ENCODE peak calls at places on chromosomes 6 and 20, in nine cellular contexts. One of them, this sample, is unnamed.

GRCh38 chr6:80465513-80465912 is 359.0 kb downstream of the BCKDHB start:
- DNase-seq in fibroblast of lung: no peak
- DNase-seq in coronary artery: no peak
- DNase-seq in GM12878: no peak
- DNase-seq in trophoblast cell: no peak
- DNase-seq in WERI-Rb-1: no peak
- DNase-seq in right atrium auricular region: no peak
- DNase-seq in SJSA1: no peak
- DNase-seq in CD4-positive, CD25-positive, alpha-beta regulatory T cell: no peak
- DNase-seq in this sample: no peak

GRCh38 chr6:169837529-169838250 is 86.3 kb downstream of the ERMARD start:
- DNase-seq in trophoblast cell: no peak
- DNase-seq in fibroblast of lung: no peak
- DNase-seq in CD4-positive, CD25-positive, alpha-beta regulatory T cell: no peak
- DNase-seq in GM12878: no peak
- DNase-seq in SJSA1: peak; percentile 31
- DNase-seq in right atrium auricular region: peak; percentile 40
- DNase-seq in WERI-Rb-1: no peak
- DNase-seq in coronary artery: peak; percentile 68
- DNase-seq in this sample: no peak

GRCh38 chr20:35288325-35289060 is 3.7 kb downstream of the FAM83C start:
- DNase-seq in fibroblast of lung: no peak
- DNase-seq in trophoblast cell: no peak
- DNase-seq in right atrium auricular region: no peak
- DNase-seq in WERI-Rb-1: no peak
- DNase-seq in CD4-positive, CD25-positive, alpha-beta regulatory T cell: no peak
- DNase-seq in SJSA1: no peak
- DNase-seq in coronary artery: no peak
- DNase-seq in GM12878: no peak
- DNase-seq in this sample: no peak

GRCh38 chr6:164109770-164110140 is 695.2 kb downstream of the QKI start:
- DNase-seq in trophoblast cell: peak; percentile 83
- DNase-seq in right atrium auricular region: no peak
- DNase-seq in WERI-Rb-1: peak; percentile 41
- DNase-seq in GM12878: no peak
- DNase-seq in coronary artery: no peak
- DNase-seq in CD4-positive, CD25-positive, alpha-beta regulatory T cell: no peak
- DNase-seq in fibroblast of lung: peak; percentile 35
- DNase-seq in SJSA1: no peak
- DNase-seq in this sample: no peak

GRCh38 chr6:103273048-103273447 is 1586.7 kb downstream of the HACE1 start:
- DNase-seq in right atrium auricular region: no peak
- DNase-seq in trophoblast cell: peak; percentile 52
- DNase-seq in fibroblast of lung: no peak
- DNase-seq in SJSA1: no peak
- DNase-seq in WERI-Rb-1: no peak
- DNase-seq in CD4-positive, CD25-positive, alpha-beta regulatory T cell: no peak
- DNase-seq in GM12878: no peak
- DNase-seq in coronary artery: no peak
- DNase-seq in this sample: no peak

GRCh38 chr6:72413884-72414283 is 208.0 kb upstream of the KCNQ5 start:
- DNase-seq in right atrium auricular region: no peak
- DNase-seq in SJSA1: no peak
- DNase-seq in fibroblast of lung: peak; percentile 50
- DNase-seq in coronary artery: no peak
- DNase-seq in CD4-positive, CD25-positive, alpha-beta regulatory T cell: no peak
- DNase-seq in WERI-Rb-1: no peak
- DNase-seq in GM12878: no peak
- DNase-seq in trophoblast cell: peak; percentile 28
- DNase-seq in this sample: no peak

GRCh38 chr6:155946860-155947259 is 491.2 kb upstream of the NOX3 start:
- DNase-seq in GM12878: no peak
- DNase-seq in trophoblast cell: no peak
- DNase-seq in coronary artery: no peak
- DNase-seq in WERI-Rb-1: no peak
- DNase-seq in fibroblast of lung: no peak
- DNase-seq in CD4-positive, CD25-positive, alpha-beta regulatory T cell: no peak
- DNase-seq in SJSA1: no peak
- DNase-seq in right atrium auricular region: no peak
- DNase-seq in this sample: no peak

GRCh38 chr6:169895926-169896761 is 144.7 kb downstream of the ERMARD start:
- DNase-seq in GM12878: no peak
- DNase-seq in coronary artery: peak; percentile 56
- DNase-seq in right atrium auricular region: peak; percentile 54
- DNase-seq in trophoblast cell: no peak
- DNase-seq in fibroblast of lung: no peak
- DNase-seq in CD4-positive, CD25-positive, alpha-beta regulatory T cell: no peak
- DNase-seq in WERI-Rb-1: no peak
- DNase-seq in SJSA1: no peak
- DNase-seq in this sample: no peak

GRCh38 chr6:147287869-147288271 is 83.7 kb downstream of the STXBP5 start:
- DNase-seq in SJSA1: peak; percentile 48
- DNase-seq in fibroblast of lung: peak; percentile 70
- DNase-seq in right atrium auricular region: no peak
- DNase-seq in trophoblast cell: peak; percentile 95
- DNase-seq in WERI-Rb-1: no peak
- DNase-seq in coronary artery: no peak
- DNase-seq in CD4-positive, CD25-positive, alpha-beta regulatory T cell: no peak
- DNase-seq in GM12878: no peak
- DNase-seq in this sample: peak; percentile 45

GRCh38 chr6:170022827-170023619 is 267.9 kb downstream of the DLL1 start:
- DNase-seq in right atrium auricular region: no peak
- DNase-seq in SJSA1: no peak
- DNase-seq in GM12878: no peak
- DNase-seq in fibroblast of lung: no peak
- DNase-seq in CD4-positive, CD25-positive, alpha-beta regulatory T cell: no peak
- DNase-seq in coronary artery: no peak
- DNase-seq in trophoblast cell: no peak
- DNase-seq in WERI-Rb-1: no peak
- DNase-seq in this sample: no peak

GRCh38 chr6:139287868-139288267 is 3.9 kb downstream of the TXLNB start:
- DNase-seq in SJSA1: no peak
- DNase-seq in right atrium auricular region: no peak
- DNase-seq in coronary artery: no peak
- DNase-seq in CD4-positive, CD25-positive, alpha-beta regulatory T cell: no peak
- DNase-seq in WERI-Rb-1: no peak
- DNase-seq in GM12878: no peak
- DNase-seq in trophoblast cell: no peak
- DNase-seq in fibroblast of lung: no peak
- DNase-seq in this sample: no peak

GRCh38 chr6:25787469-25787868 is 32.9 kb downstream of the SLC17A4 start:
- DNase-seq in fibroblast of lung: no peak
- DNase-seq in coronary artery: no peak
- DNase-seq in trophoblast cell: no peak
- DNase-seq in SJSA1: no peak
- DNase-seq in WERI-Rb-1: no peak
- DNase-seq in right atrium auricular region: no peak
- DNase-seq in CD4-positive, CD25-positive, alpha-beta regulatory T cell: no peak
- DNase-seq in GM12878: no peak
- DNase-seq in this sample: no peak

GRCh38 chr20:4488407-4489339 is 233.0 kb upstream of the PRND start:
- DNase-seq in CD4-positive, CD25-positive, alpha-beta regulatory T cell: no peak
- DNase-seq in GM12878: no peak
- DNase-seq in SJSA1: peak; percentile 63
- DNase-seq in WERI-Rb-1: no peak
- DNase-seq in trophoblast cell: peak; percentile 36
- DNase-seq in fibroblast of lung: peak; percentile 78
- DNase-seq in right atrium auricular region: no peak
- DNase-seq in coronary artery: no peak
- DNase-seq in this sample: no peak

DNA sequence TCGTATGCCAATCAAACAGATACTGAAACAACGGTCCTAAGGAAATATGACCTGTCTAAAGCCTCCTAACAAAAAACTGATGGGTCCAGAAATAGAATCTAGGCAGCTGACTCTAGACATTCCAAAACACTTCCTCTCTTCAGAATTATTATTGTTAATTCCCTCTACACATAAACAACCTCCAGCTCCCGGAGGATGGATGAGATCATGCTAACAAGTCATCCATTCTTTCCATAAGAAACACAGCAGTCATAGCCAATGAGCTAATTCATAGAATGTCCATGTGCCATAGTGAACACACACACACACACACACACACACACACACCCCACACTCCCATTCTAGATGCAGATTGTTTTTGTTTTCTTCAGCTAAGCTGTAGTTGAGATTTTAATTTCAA is 44.3 kb downstream of the HDGFL1 start:
- DNase-seq in fibroblast of lung: peak; percentile 95
- DNase-seq in GM12878: no peak
- DNase-seq in WERI-Rb-1: no peak
- DNase-seq in trophoblast cell: no peak
- DNase-seq in right atrium auricular region: no peak
- DNase-seq in coronary artery: no peak
- DNase-seq in CD4-positive, CD25-positive, alpha-beta regulatory T cell: no peak
- DNase-seq in SJSA1: peak; percentile 73
- DNase-seq in this sample: no peak
- H3K27ac ChIP-seq in fibroblast of lung: no peak overlapping the region
- H3K27ac ChIP-seq in GM12878: no peak overlapping the region
- H3K27ac ChIP-seq in WERI-Rb-1: no peak overlapping the region
- H3K27ac ChIP-seq in trophoblast cell: no peak overlapping the region
- H3K27ac ChIP-seq in right atrium auricular region: no peak overlapping the region
- H3K27ac ChIP-seq in coronary artery: peak overlapping the region; percentile 14
- H3K27ac ChIP-seq in CD4-positive, CD25-positive, alpha-beta regulatory T cell: no peak overlapping the region
- H3K27ac ChIP-seq in SJSA1: peak overlapping the region; percentile 43
- H3K27ac ChIP-seq in this sample: no peak overlapping the region

DNA sequence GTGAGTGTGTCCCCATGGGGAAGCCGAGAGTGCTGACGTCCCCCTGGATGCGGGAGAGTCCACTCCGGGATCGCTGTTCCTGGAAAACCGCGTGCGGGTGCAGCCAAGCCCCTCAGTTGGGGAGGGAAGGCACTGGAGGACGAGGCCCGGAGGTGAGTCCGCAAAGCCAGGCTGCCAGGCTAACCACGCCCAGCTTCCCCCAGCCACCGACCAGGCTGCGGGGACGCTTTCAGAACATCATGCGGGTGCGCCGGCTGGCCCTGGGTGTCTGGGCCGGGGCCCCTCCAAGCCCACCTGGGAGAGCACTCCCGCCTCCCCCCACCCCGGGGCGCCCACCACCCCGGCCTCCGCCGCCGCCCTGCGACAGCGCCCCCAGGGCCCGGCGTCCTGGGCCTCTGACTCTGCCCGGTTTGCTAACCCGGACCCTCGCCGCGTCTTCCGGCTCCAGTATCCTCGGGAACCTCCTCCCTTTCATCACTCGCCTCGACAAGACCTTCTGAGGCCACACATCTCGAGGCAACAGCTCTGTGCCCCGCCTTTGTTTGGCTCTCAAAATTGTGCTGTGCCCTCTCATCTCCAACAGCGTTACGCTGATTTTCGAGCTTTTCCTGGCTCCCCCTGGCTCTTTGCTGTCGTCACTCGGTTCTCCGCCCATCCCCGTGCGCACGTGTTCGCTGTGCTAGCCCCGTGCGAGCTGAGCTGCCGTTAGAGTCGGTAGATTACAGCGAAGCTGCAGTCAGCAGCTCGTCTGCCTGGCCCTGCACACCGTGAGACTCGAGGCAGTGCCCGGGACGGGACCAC is 47.1 kb upstream of the ENTPD6 start:
- DNase-seq in SJSA1: no peak
- DNase-seq in coronary artery: peak; percentile 77
- DNase-seq in fibroblast of lung: peak; percentile 50
- DNase-seq in right atrium auricular region: peak; percentile 75
- DNase-seq in CD4-positive, CD25-positive, alpha-beta regulatory T cell: peak; percentile 62
- DNase-seq in trophoblast cell: peak; percentile 20
- DNase-seq in WERI-Rb-1: no peak
- DNase-seq in GM12878: no peak
- DNase-seq in this sample: no peak
- H3K27ac ChIP-seq in SJSA1: no peak overlapping the region
- H3K27ac ChIP-seq in coronary artery: no peak overlapping the region
- H3K27ac ChIP-seq in fibroblast of lung: no peak overlapping the region
- H3K27ac ChIP-seq in right atrium auricular region: no peak overlapping the region
- H3K27ac ChIP-seq in CD4-positive, CD25-positive, alpha-beta regulatory T cell: no peak overlapping the region
- H3K27ac ChIP-seq in trophoblast cell: no peak overlapping the region
- H3K27ac ChIP-seq in WERI-Rb-1: no peak overlapping the region
- H3K27ac ChIP-seq in GM12878: no peak overlapping the region
- H3K27ac ChIP-seq in this sample: no peak overlapping the region

GRCh38 chr6:7144810-7145209 is 37.0 kb downstream of the RREB1 start:
- DNase-seq in coronary artery: no peak
- DNase-seq in trophoblast cell: no peak
- DNase-seq in fibroblast of lung: no peak
- DNase-seq in WERI-Rb-1: no peak
- DNase-seq in GM12878: no peak
- DNase-seq in CD4-positive, CD25-positive, alpha-beta regulatory T cell: no peak
- DNase-seq in SJSA1: no peak
- DNase-seq in right atrium auricular region: no peak
- DNase-seq in this sample: no peak
- H3K27ac ChIP-seq in coronary artery: no peak overlapping the region
- H3K27ac ChIP-seq in trophoblast cell: peak overlapping the region; percentile 97
- H3K27ac ChIP-seq in fibroblast of lung: no peak overlapping the region
- H3K27ac ChIP-seq in WERI-Rb-1: peak overlapping the region; percentile 91
- H3K27ac ChIP-seq in GM12878: peak overlapping the region; percentile 96
- H3K27ac ChIP-seq in CD4-positive, CD25-positive, alpha-beta regulatory T cell: no peak overlapping the region
- H3K27ac ChIP-seq in SJSA1: no peak overlapping the region
- H3K27ac ChIP-seq in right atrium auricular region: peak overlapping the region; percentile 61
- H3K27ac ChIP-seq in this sample: peak overlapping the region; percentile 91

GRCh38 chr6:133241901-133242760 is 974 bp downstream of the EYA4 start:
- DNase-seq in coronary artery: no peak
- DNase-seq in GM12878: no peak
- DNase-seq in WERI-Rb-1: no peak
- DNase-seq in trophoblast cell: no peak
- DNase-seq in CD4-positive, CD25-positive, alpha-beta regulatory T cell: no peak
- DNase-seq in right atrium auricular region: no peak
- DNase-seq in SJSA1: no peak
- DNase-seq in fibroblast of lung: peak; percentile 32
- DNase-seq in this sample: peak; percentile 31

GRCh38 chr6:133235219-133235618 is 5.9 kb upstream of the EYA4 start:
- DNase-seq in CD4-positive, CD25-positive, alpha-beta regulatory T cell: no peak
- DNase-seq in WERI-Rb-1: no peak
- DNase-seq in SJSA1: no peak
- DNase-seq in GM12878: no peak
- DNase-seq in coronary artery: no peak
- DNase-seq in right atrium auricular region: no peak
- DNase-seq in fibroblast of lung: no peak
- DNase-seq in trophoblast cell: no peak
- DNase-seq in this sample: no peak

GRCh38 chr6:133241088-133241900 is at the start of gene EYA4:
- DNase-seq in GM12878: no peak
- DNase-seq in fibroblast of lung: peak; percentile 46
- DNase-seq in SJSA1: no peak
- DNase-seq in WERI-Rb-1: no peak
- DNase-seq in coronary artery: no peak
- DNase-seq in trophoblast cell: no peak
- DNase-seq in right atrium auricular region: no peak
- DNase-seq in CD4-positive, CD25-positive, alpha-beta regulatory T cell: no peak
- DNase-seq in this sample: no peak

GRCh38 chr6:133240511-133241087 is 558 bp upstream of the EYA4 start:
- DNase-seq in trophoblast cell: peak; percentile 18
- DNase-seq in right atrium auricular region: no peak
- DNase-seq in CD4-positive, CD25-positive, alpha-beta regulatory T cell: no peak
- DNase-seq in coronary artery: no peak
- DNase-seq in SJSA1: no peak
- DNase-seq in fibroblast of lung: peak; percentile 26
- DNase-seq in WERI-Rb-1: no peak
- DNase-seq in GM12878: no peak
- DNase-seq in this sample: no peak

DNA sequence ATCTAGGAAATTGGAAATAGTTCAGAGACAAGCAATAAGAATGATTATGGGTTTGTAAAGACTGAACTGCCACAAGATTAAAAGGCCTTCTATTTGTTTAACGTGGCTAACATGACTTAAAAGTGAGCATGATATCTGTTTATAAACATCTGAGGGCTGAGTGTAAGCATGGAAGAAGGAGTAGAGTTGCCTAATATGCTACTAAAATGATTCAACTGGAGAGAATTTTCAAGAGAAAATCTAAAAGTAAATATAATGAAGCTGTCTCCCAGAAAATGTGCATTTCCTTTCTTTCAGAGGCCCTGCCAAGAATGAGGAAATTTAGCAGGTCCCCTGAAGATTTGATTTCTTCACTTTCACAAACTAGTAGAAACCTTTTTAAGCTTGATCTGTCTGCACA is 4.3 kb upstream of the EYA4 start:
- DNase-seq in fibroblast of lung: peak; percentile 35
- DNase-seq in trophoblast cell: no peak
- DNase-seq in WERI-Rb-1: no peak
- DNase-seq in CD4-positive, CD25-positive, alpha-beta regulatory T cell: no peak
- DNase-seq in GM12878: no peak
- DNase-seq in coronary artery: no peak
- DNase-seq in SJSA1: no peak
- DNase-seq in right atrium auricular region: no peak
- DNase-seq in this sample: no peak
- H3K27ac ChIP-seq in fibroblast of lung: no peak overlapping the region
- H3K27ac ChIP-seq in trophoblast cell: no peak overlapping the region
- H3K27ac ChIP-seq in WERI-Rb-1: no peak overlapping the region
- H3K27ac ChIP-seq in CD4-positive, CD25-positive, alpha-beta regulatory T cell: no peak overlapping the region
- H3K27ac ChIP-seq in GM12878: no peak overlapping the region
- H3K27ac ChIP-seq in coronary artery: no peak overlapping the region
- H3K27ac ChIP-seq in SJSA1: no peak overlapping the region
- H3K27ac ChIP-seq in right atrium auricular region: no peak overlapping the region
- H3K27ac ChIP-seq in this sample: no peak overlapping the region

This sample was measured in PC-9.